ENCODE peak calls at places on chromosomes 13 and 19, in seven cellular contexts. T, X, V, B, W, L and J are unnamed samples.

GRCh38 chr13:109412232-109412935 is 374.0 kb downstream of the IRS2 start:
- DNase-seq in T (peak; percentile 60), X (no peak), V (peak; percentile 35), B (no peak), W (no peak), L (no peak), J (no peak)

GRCh38 chr19:44948763-44949374 is 3.0 kb downstream of the APOC2 start:
- DNase-seq in T (no peak), X (no peak), V (no peak), B (peak; percentile 71), W (no peak), L (no peak), J (no peak)

GRCh38 chr13:50375792-50376191 is 360.5 kb downstream of the KCNRG start:
- DNase-seq in T (peak; percentile 5), X (no peak), V (no peak), B (peak; percentile 39), W (no peak), L (no peak), J (peak; percentile 79)

GRCh38 chr13:48859168-48860105 is 116.3 kb upstream of the FNDC3A start:
- DNase-seq in T (no peak), X (no peak), V (peak; percentile 74), B (no peak), W (no peak), L (no peak), J (no peak)

GRCh38 chr13:35599385-35599784 is 122.9 kb upstream of the MAB21L1 start:
- DNase-seq in T (no peak), X (no peak), V (no peak), B (no peak), W (no peak), L (no peak), J (no peak)

GRCh38 chr19:33064117-33064777 is 441 bp downstream of the RHPN2 start:
- DNase-seq in T (peak; percentile 66), X (no peak), V (no peak), B (peak; percentile 20), W (no peak), L (no peak), J (no peak)

GRCh38 chr19:39428309-39429112 is 7.2 kb downstream of the RPS16 start:
- DNase-seq in T (peak; percentile 45), X (no peak), V (no peak), B (no peak), W (no peak), L (no peak), J (peak; percentile 67)

GRCh38 chr13:102626928-102627327 is 30.1 kb downstream of the TPP2 start:
- DNase-seq in T (no peak), X (no peak), V (no peak), B (no peak), W (no peak), L (no peak), J (no peak)

GRCh38 chr13:22325761-22326160 is 654.9 kb downstream of the FGF9 start:
- DNase-seq in T (no peak), X (no peak), V (no peak), B (no peak), W (no peak), L (no peak), J (no peak)

GRCh38 chr19:55209430-55210119 is at the start of gene PTPRH:
- DNase-seq in T (no peak), X (no peak), V (no peak), B (no peak), W (no peak), L (no peak), J (peak; percentile 11)

GRCh38 chr19:48247212-48247611 is 8.5 kb downstream of the CARD8 start:
- DNase-seq in T (no peak), X (no peak), V (no peak), B (no peak), W (no peak), L (no peak), J (no peak)

GRCh38 chr13:33186851-33187250 is 98.7 kb downstream of the STARD13 start:
- DNase-seq in T (no peak), X (no peak), V (no peak), B (no peak), W (no peak), L (no peak), J (no peak)

GRCh38 chr19:4043966-4044365 is 22.7 kb downstream of the ZBTB7A start:
- DNase-seq in T (no peak), X (no peak), V (no peak), B (no peak), W (no peak), L (no peak), J (no peak)

GRCh38 chr13:97702614-97703013 is 250.9 kb upstream of the IPO5 start:
- DNase-seq in T (no peak), X (no peak), V (no peak), B (no peak), W (no peak), L (no peak), J (no peak)

GRCh38 chr13:109949395-109949794 is 163.0 kb upstream of the IRS2 start:
- DNase-seq in T (no peak), X (no peak), V (no peak), B (no peak), W (no peak), L (no peak), J (no peak)

GRCh38 chr13:101967216-101967615 is 434.6 kb downstream of the FGF14 start:
- DNase-seq in T (no peak), X (no peak), V (no peak), B (no peak), W (no peak), L (no peak), J (no peak)

GRCh38 chr19:12772323-12772722 is 3.0 kb downstream of the HOOK2 start:
- DNase-seq in T (no peak), X (no peak), V (no peak), B (no peak), W (no peak), L (no peak), J (no peak)

GRCh38 chr13:77952276-77952675 is 33.6 kb upstream of the EDNRB start:
- DNase-seq in T (no peak), X (no peak), V (no peak), B (no peak), W (no peak), L (no peak), J (no peak)

GRCh38 chr19:41991025-41991424 is 3.0 kb downstream of the ATP1A3 start:
- DNase-seq in T (no peak), X (no peak), V (no peak), B (no peak), W (no peak), L (no peak), J (no peak)

GRCh38 chr13:108915095-108915633 is 285.8 kb downstream of the MYO16 start:
- DNase-seq in T (peak; percentile 61), X (no peak), V (peak; percentile 73), B (no peak), W (no peak), L (no peak), J (peak; percentile 44)

GRCh38 chr19:5977785-5978605 is at the start of gene RANBP3:
- DNase-seq in T (peak; percentile 97), X (peak; percentile 98), V (peak; percentile 97), B (peak; percentile 100), W (peak; percentile 100), L (peak; percentile 94), J (peak; percentile 99)

GRCh38 chr19:2962018-2962670 is 15.2 kb upstream of the TLE6 start:
- DNase-seq in T (peak; percentile 39), X (peak; percentile 62), V (peak; percentile 71), B (peak; percentile 87), W (peak; percentile 75), L (no peak), J (peak; percentile 70)

GRCh38 chr13:103839460-103839859 is 773.2 kb upstream of the SLC10A2 start:
- DNase-seq in T (no peak), X (no peak), V (no peak), B (no peak), W (no peak), L (no peak), J (no peak)

GRCh38 chr19:17487240-17488121 is 17.2 kb downstream of the SLC27A1 start:
- DNase-seq in T (no peak), X (no peak), V (no peak), B (no peak), W (no peak), L (no peak), J (no peak)